ENCODE peak calls at places on chromosomes 6 and 20, in four cellular contexts. K, R, N and Q are unnamed samples.

GRCh38 chr6:111427341-111428116 is 55.5 kb downstream of the REV3L start:
- DNase-seq in K (peak; percentile 41), R (no peak), N (no peak), Q (no peak)

GRCh38 chr6:99393366-99393697 is 663 bp downstream of the COQ3 start:
- DNase-seq in K (no peak), R (no peak), N (no peak), Q (no peak)

GRCh38 chr6:106677282-106677681 is 47.9 kb downstream of the QRSL1 start:
- DNase-seq in K (no peak), R (no peak), N (no peak), Q (no peak)

GRCh38 chr20:58690851-58691250 is 1.7 kb upstream of the NPEPL1 start:
- DNase-seq in K (no peak), R (no peak), N (no peak), Q (no peak)

GRCh38 chr20:44324343-44324742 is 12.5 kb upstream of the R3HDML start:
- DNase-seq in K (no peak), R (no peak), N (no peak), Q (no peak)

GRCh38 chr20:57439432-57439831 is 48.2 kb downstream of the RBM38 start:
- DNase-seq in K (no peak), R (peak; percentile 78), N (no peak), Q (no peak)

GRCh38 chr6:38279423-38279822 is 360.3 kb downstream of the BTBD9 start:
- DNase-seq in K (no peak), R (no peak), N (no peak), Q (no peak)

GRCh38 chr6:32114853-32115252 is 5.7 kb upstream of the TNXB start:
- DNase-seq in K (peak; percentile 80), R (no peak), N (no peak), Q (no peak)

GRCh38 chr6:135449246-135449645 is 48.3 kb downstream of the AHI1 start:
- DNase-seq in K (no peak), R (no peak), N (no peak), Q (no peak)

GRCh38 chr6:63839485-63839884 is 203.9 kb downstream of the PHF3 start:
- DNase-seq in K (no peak), R (no peak), N (no peak), Q (peak; percentile 46)

GRCh38 chr20:47360489-47361267 is 4.2 kb upstream of the ZMYND8 start:
- DNase-seq in K (peak; percentile 86), R (peak; percentile 91), N (peak; percentile 76), Q (peak; percentile 55)

GRCh38 chr6:30075987-30076311 is 380 bp upstream of the RNF39 start:
- DNase-seq in K (no peak), R (no peak), N (no peak), Q (no peak)

GRCh38 chr6:160172704-160173103 is 51.1 kb downstream of the SLC22A1 start:
- DNase-seq in K (no peak), R (no peak), N (no peak), Q (no peak)